ENCODE peak calls at places on chromosome 12, in eight cellular contexts. K is IMR-90; G is AG10803; B is effector memory CD8-positive, alpha-beta T cell; Y is iris pigment epithelial cell; M is uterus; A is fibroblast of gingiva; W is type B pancreatic cell. L is an unnamed sample.

GRCh38 chr12:52634266-52635056 is 16.1 kb upstream of the KRT73 start:
- DNase-seq in K (no peak), G (no peak), B (no peak), Y (no peak), M (no peak), A (no peak), W (peak), L (no peak)

GRCh38 chr12:96249196-96250118 is 55.3 kb downstream of the ELK3 start:
- DNase-seq in K (peak), G (peak), B (no peak), Y (peak), M (peak), A (no peak), W (peak), L (no peak)

GRCh38 chr12:89343127-89343526 is 9.2 kb downstream of the DUSP6 start:
- DNase-seq in K (no peak), G (peak), B (no peak), Y (peak), M (peak), A (peak), W (no peak), L (no peak)

GRCh38 chr12:116318738-116319050 is 41.2 kb upstream of the MED13L start:
- DNase-seq in K (no peak), G (no peak), B (no peak), Y (no peak), M (peak), A (peak), W (no peak), L (no peak)

GRCh38 chr12:59452259-59452658 is 143.6 kb upstream of the SLC16A7 start:
- DNase-seq in K (peak), G (peak), B (no peak), Y (peak), M (no peak), A (peak), W (no peak), L (peak)

GRCh38 chr12:104219361-104219892 is 3.8 kb downstream of the TXNRD1 start:
- DNase-seq in K (peak), G (peak), B (no peak), Y (peak), M (peak), A (peak), W (no peak), L (peak)

GRCh38 chr12:6376079-6376941 is 947 bp upstream of the SCNN1A start:
- DNase-seq in K (peak), G (peak), B (no peak), Y (peak), M (peak), A (peak), W (no peak), L (peak)

GRCh38 chr12:3332190-3332589 is 158.8 kb upstream of the PRMT8 start:
- DNase-seq in K (peak), G (no peak), B (no peak), Y (peak), M (no peak), A (no peak), W (no peak), L (no peak)

GRCh38 chr12:71640316-71640715 is 23.3 kb downstream of the ZFC3H1 start:
- DNase-seq in K (no peak), G (no peak), B (no peak), Y (no peak), M (no peak), A (no peak), W (no peak), L (no peak)

GRCh38 chr12:53737951-53738833 is 10.9 kb upstream of the CALCOCO1 start:
- DNase-seq in K (no peak), G (no peak), B (no peak), Y (no peak), M (no peak), A (no peak), W (no peak), L (no peak)

GRCh38 chr12:71045781-71046180 is 112.0 kb downstream of the TSPAN8 start:
- DNase-seq in K (no peak), G (peak), B (no peak), Y (peak), M (no peak), A (peak), W (no peak), L (peak)

GRCh38 chr12:4780624-4781023 is 60.4 kb downstream of the GALNT8 start:
- DNase-seq in K (no peak), G (no peak), B (no peak), Y (no peak), M (no peak), A (no peak), W (no peak), L (no peak)

GRCh38 chr12:53994268-53994690 is 5.7 kb upstream of the HOXC9 start:
- DNase-seq in K (no peak), G (no peak), B (no peak), Y (no peak), M (no peak), A (no peak), W (no peak), L (no peak)

GRCh38 chr12:50182461-50182860 is 15.3 kb upstream of the CERS5 start:
- DNase-seq in K (no peak), G (no peak), B (no peak), Y (no peak), M (no peak), A (no peak), W (no peak), L (no peak)

GRCh38 chr12:124919646-124920352 is 5.3 kb upstream of the UBC start:
- DNase-seq in K (peak), G (peak), B (no peak), Y (peak), M (no peak), A (no peak), W (no peak), L (no peak)

GRCh38 chr12:53365245-53365904 is 14.6 kb upstream of the SP1 start:
- DNase-seq in K (peak), G (no peak), B (no peak), Y (peak), M (no peak), A (no peak), W (no peak), L (peak)

GRCh38 chr12:64663019-64663418 is 52.7 kb downstream of the RASSF3 start:
- DNase-seq in K (no peak), G (no peak), B (no peak), Y (no peak), M (no peak), A (no peak), W (no peak), L (peak)

GRCh38 chr12:49873361-49873934 is 30.3 kb downstream of the FAIM2 start:
- DNase-seq in K (peak), G (no peak), B (no peak), Y (no peak), M (no peak), A (no peak), W (no peak), L (no peak)

GRCh38 chr12:32505546-32505945 is 106.2 kb downstream of the FGD4 start:
- DNase-seq in K (no peak), G (no peak), B (no peak), Y (no peak), M (no peak), A (no peak), W (no peak), L (no peak)

GRCh38 chr12:98727196-98727595 is 82.1 kb downstream of the APAF1 start:
- DNase-seq in K (no peak), G (no peak), B (no peak), Y (no peak), M (no peak), A (no peak), W (no peak), L (no peak)

GRCh38 chr12:122891661-122892525 is 4.0 kb downstream of the VPS37B start:
- DNase-seq in K (peak), G (peak), B (no peak), Y (peak), M (no peak), A (peak), W (no peak), L (peak)

GRCh38 chr12:88993655-88994054 is 358.6 kb downstream of the DUSP6 start:
- DNase-seq in K (peak), G (peak), B (no peak), Y (peak), M (no peak), A (peak), W (no peak), L (peak)

L was measured in NCI-H226.